ENCODE peak calls at places on chromosomes 7 and 10, in five cellular contexts. K is type B pancreatic cell, E is AG10803, C is HFF-Myc, X is heart right ventricle. N is an unnamed sample.

GRCh38 chr10:128277267-128277666 is 151.0 kb upstream of the MKI67 start:
- DNase-seq in K (no peak), E (no peak), C (no peak), X (no peak), N (no peak)

GRCh38 chr10:84076047-84076388 is 63.3 kb upstream of the GHITM start:
- DNase-seq in K (no peak), E (peak), C (peak), X (no peak), N (no peak)

GRCh38 chr7:108014200-108014599 is 11.2 kb upstream of the LAMB1 start:
- DNase-seq in K (no peak), E (peak), C (no peak), X (no peak), N (no peak)

GRCh38 chr10:17599089-17599488 is 18.1 kb downstream of the HACD1 start:
- DNase-seq in K (no peak), E (peak), C (peak), X (peak), N (no peak)

GRCh38 chr7:55593515-55594318 is 21.4 kb upstream of the VOPP1 start:
- DNase-seq in K (peak), E (peak), C (no peak), X (peak), N (peak)

GRCh38 chr10:69093933-69094332 is 6.0 kb downstream of the SRGN start:
- DNase-seq in K (no peak), E (peak), C (no peak), X (no peak), N (no peak)

GRCh38 chr7:23372671-23373070 is 73.5 kb downstream of the MALSU1 start:
- DNase-seq in K (no peak), E (no peak), C (no peak), X (no peak), N (no peak)

GRCh38 chr7:13457790-13458189 is 531.7 kb downstream of the ETV1 start:
- DNase-seq in K (no peak), E (no peak), C (no peak), X (peak), N (no peak)

GRCh38 chr7:80941206-80941758 is 22.4 kb upstream of the SEMA3C start:
- DNase-seq in K (no peak), E (peak), C (no peak), X (no peak), N (no peak)

GRCh38 chr10:100287756-100288155 is 1.3 kb upstream of the BLOC1S2 start:
- DNase-seq in K (no peak), E (no peak), C (no peak), X (no peak), N (no peak)

GRCh38 chr7:33789871-33790270 is 115.5 kb upstream of the BMPER start:
- DNase-seq in K (no peak), E (no peak), C (no peak), X (no peak), N (no peak)

GRCh38 chr7:115672024-115672423 is 358.5 kb downstream of the TFEC start:
- DNase-seq in K (no peak), E (peak), C (no peak), X (no peak), N (no peak)

GRCh38 chr7:18040196-18040595 is 12.6 kb upstream of the PRPS1L1 start:
- DNase-seq in K (no peak), E (no peak), C (no peak), X (no peak), N (no peak)

GRCh38 chr10:14128519-14128918 is 202.2 kb downstream of the FRMD4A start:
- DNase-seq in K (no peak), E (no peak), C (no peak), X (no peak), N (no peak)

GRCh38 chr10:121990015-121990677 is 1.2 kb downstream of the TACC2 start:
- DNase-seq in K (no peak), E (no peak), C (no peak), X (no peak), N (no peak)

GRCh38 chr10:121983828-121984227 is 5.1 kb upstream of the TACC2 start:
- DNase-seq in K (no peak), E (no peak), C (no peak), X (no peak), N (no peak)

GRCh38 chr10:121978511-121978910 is 3.5 kb upstream of the NSMCE4A start:
- DNase-seq in K (no peak), E (no peak), C (no peak), X (no peak), N (no peak)

GRCh38 chr10:121988361-121989324 is at the start of gene TACC2:
- DNase-seq in K (no peak), E (no peak), C (no peak), X (no peak), N (no peak)

GRCh38 chr10:121984463-121984862 is 4.5 kb upstream of the TACC2 start:
- DNase-seq in K (no peak), E (no peak), C (no peak), X (no peak), N (no peak)
- TF ChIP-seq CTCF in K (no peak), E (no peak), C (no peak), X (no peak), N (no peak)

DNA sequence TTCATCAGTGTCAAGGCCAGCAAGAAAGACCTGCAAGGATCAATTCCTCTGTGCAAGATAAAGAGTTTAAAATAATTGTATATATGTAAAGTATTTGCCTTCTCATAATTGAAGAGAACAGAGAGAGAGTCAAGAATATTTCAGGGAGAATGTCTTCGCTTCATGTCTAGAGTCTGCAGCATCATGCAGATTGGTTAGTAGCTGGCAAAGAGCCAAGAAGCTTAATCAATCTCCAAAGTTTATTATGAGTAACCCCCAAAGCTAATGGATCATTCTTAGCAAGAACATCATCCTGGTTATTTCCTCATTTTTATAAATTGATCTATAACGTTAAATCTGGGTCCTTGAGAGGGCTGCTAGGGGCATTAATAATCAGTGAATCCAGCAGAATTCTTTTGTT is 38.9 kb upstream of the CTBP2 start:
- DNase-seq in K (no peak), E (no peak), C (no peak), X (no peak), N (no peak)
- TF ChIP-seq CTCF in K (no peak), E (no peak), C (no peak), X (no peak), N (no peak)

DNA sequence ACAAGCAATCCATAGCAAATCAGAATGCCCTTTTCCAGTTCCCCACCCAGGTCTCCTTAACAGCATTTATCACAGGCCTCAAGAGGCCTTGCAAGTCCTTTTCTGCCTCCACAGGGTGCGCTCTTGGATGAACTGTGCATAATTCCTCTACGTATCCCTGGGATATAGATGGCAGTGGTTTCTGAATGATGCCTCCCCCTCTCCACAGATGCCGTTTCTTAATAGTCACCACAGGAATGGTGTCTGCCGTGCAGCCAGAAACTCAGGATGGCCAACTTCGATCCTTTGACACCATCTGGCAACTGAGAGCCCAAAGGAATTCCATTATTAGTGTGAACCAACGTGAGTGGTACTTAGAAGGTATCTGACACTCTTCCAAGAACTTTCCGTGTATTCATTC is 43.1 kb downstream of the JAZF1 start:
- DNase-seq in K (no peak), E (peak), C (no peak), X (no peak), N (no peak)
- TF ChIP-seq CTCF in K (no peak), E (no peak), C (no peak), X (no peak), N (no peak)

DNA sequence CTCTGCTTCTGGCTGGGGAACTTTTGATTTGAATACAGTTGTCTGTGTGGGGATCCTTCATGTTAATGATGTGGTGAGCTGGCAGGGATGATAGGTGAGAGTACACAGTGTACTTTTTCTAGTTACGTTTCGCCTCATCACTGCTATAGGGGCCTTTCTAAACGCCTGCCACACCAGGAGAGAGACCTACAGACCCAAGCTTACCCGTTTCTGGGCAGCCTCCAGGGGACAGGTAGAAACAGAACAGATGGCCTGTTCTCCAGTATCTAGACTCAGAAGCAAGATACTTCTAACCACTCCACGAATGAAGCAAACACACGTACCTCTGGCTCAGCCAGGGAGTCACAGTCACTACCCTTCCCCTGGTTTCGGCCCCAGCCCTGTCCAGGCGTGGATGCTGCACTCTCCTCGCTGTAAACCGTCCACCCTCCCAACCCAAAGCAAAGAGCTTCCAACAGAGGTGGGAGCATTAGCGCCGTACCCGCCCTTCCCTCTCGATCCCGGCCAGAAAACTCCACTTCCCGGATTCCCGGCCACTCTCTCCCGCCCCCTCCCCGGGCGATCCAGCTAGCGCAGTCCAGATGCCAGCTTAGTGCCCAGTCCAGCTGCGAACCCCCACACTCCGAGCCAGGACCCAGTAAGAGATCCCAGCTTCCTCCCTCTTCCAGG is 1.2 kb downstream of the CCDC6 start:
- DNase-seq in K (no peak), E (no peak), C (no peak), X (peak), N (no peak)
- TF ChIP-seq CTCF in K (no peak), E (no peak), C (no peak), X (no peak), N (no peak)

GRCh38 chr10:111856631-111857030 is 326.9 kb downstream of the GPAM start:
- DNase-seq in K (no peak), E (peak), C (no peak), X (no peak), N (no peak)
- TF ChIP-seq CTCF in K (peak), E (peak), C (no peak), X (peak), N (no peak)

DNA sequence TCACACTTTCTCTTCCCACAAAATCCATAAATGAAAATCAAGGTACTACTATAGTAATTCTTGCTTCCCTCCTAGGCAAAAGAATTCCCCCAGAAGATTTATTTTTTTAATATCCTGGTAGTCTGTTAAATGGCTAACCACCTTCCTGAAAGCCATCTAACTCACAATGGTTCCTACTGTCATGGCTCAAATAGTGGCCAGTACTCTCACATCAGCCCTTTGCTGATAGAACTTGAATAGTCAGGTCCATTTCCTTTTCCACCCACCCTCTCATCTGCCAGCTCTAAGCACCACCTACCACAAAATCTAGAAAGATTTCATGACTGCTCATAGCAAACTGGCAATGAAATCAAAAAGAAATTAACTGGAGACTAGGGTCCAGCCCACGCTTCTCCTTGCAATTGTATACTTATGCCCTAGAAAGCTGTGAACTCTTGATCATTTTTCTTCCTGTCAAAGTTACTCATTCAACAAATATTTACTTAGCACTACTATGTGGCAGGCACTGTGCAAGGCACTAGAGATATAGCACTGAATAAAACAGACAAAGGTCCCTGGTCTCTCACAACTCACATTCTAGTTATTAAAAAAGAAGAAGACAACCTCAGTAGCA is 60.4 kb downstream of the ARMH3 start:
- DNase-seq in K (no peak), E (peak), C (no peak), X (no peak), N (no peak)
- TF ChIP-seq CTCF in K (no peak), E (no peak), C (no peak), X (no peak), N (no peak)

DNA sequence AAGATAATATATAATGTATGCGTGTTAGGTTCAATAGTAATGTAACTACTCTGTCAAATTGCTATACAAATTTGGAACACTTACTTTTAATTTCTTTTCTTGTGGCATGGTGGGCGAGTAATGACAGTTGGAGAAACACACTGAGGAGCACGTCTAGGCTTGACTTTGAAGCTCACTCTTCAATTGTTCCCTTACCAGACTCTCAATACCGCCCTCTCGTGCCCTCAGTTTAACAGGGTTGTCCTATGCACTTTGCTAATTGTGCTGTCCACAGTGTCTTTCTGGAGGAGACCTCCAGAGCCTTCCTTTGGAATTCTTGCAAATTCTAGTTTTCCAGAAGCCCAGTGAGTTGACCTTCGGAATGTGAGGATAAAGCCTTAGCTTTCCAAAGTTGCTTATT is 107.2 kb upstream of the RELN start:
- DNase-seq in K (no peak), E (peak), C (no peak), X (no peak), N (no peak)
- TF ChIP-seq CTCF in K (peak), E (no peak), C (no peak), X (no peak), N (no peak)

N was measured in CD8-positive, alpha-beta T cell.